ENCODE peak calls at places on chromosomes 1 and 21, in four cellular contexts. R is choroid plexus epithelial cell, L is sigmoid colon, S is AG04450. T is an unnamed sample.
A peak's percentile ranks its signal among the peaks of the same experiment; 100 is the strongest.

GRCh38 chr1:109796484-109797305 is 33.0 kb upstream of the EPS8L3 start:
- DNase-seq in S (no peak), L (no peak), R (peak; percentile 77), T (peak; percentile 2)

GRCh38 chr1:76250317-76250716 is 175.8 kb downstream of the ST6GALNAC3 start:
- DNase-seq in S (no peak), R (no peak), L (no peak), T (no peak)

GRCh38 chr21:35222541-35222941 is 173.4 kb upstream of the RUNX1 start:
- DNase-seq in S (no peak), R (peak; percentile 51), L (no peak), T (no peak)

GRCh38 chr1:209674957-209675566 is at the start of gene G0S2:
- DNase-seq in R (peak; percentile 50), S (no peak), L (peak; percentile 88), T (no peak)

GRCh38 chr1:241270016-241270415 is 87.0 kb downstream of the RGS7 start:
- DNase-seq in S (no peak), R (no peak), L (no peak), T (no peak)

GRCh38 chr1:3775498-3776230 is 3.1 kb downstream of the SMIM1 start:
- DNase-seq in L (no peak), S (peak; percentile 20), R (peak; percentile 75), T (no peak)

GRCh38 chr1:182404764-182405163 is 4.3 kb upstream of the TEDDM1 start:
- DNase-seq in S (no peak), R (no peak), L (no peak), T (no peak)

GRCh38 chr1:93585059-93585966 is 96.3 kb downstream of the BCAR3 start:
- DNase-seq in S (no peak), L (peak; percentile 73), R (peak; percentile 61), T (no peak)

GRCh38 chr1:116373451-116374339 is 651 bp downstream of the ATP1A1 start:
- DNase-seq in S (no peak), R (peak; percentile 46), L (peak; percentile 88), T (peak; percentile 72)

GRCh38 chr1:35622510-35623171 is 18.7 kb downstream of the PSMB2 start:
- DNase-seq in L (no peak), S (no peak), R (no peak), T (no peak)
- TF ChIP-seq CTCF in L (no peak), S (no peak), R (no peak), T (no peak)

GRCh38 chr1:156282479-156283222 is at the start of gene SMG5:
- DNase-seq in L (peak; percentile 99), R (peak; percentile 99), S (peak; percentile 97), T (peak; percentile 97)

GRCh38 chr1:156282143-156282478 is 514 bp downstream of the SMG5 start:
- DNase-seq in L (no peak), S (no peak), R (no peak), T (no peak)

GRCh38 chr1:156284112-156284511 is at the start of gene TMEM79:
- DNase-seq in R (no peak), S (no peak), L (no peak), T (peak; percentile 41)

GRCh38 chr1:156279837-156280236 is 2.8 kb downstream of the SMG5 start:
- DNase-seq in R (no peak), L (no peak), S (no peak), T (no peak)

DNA sequence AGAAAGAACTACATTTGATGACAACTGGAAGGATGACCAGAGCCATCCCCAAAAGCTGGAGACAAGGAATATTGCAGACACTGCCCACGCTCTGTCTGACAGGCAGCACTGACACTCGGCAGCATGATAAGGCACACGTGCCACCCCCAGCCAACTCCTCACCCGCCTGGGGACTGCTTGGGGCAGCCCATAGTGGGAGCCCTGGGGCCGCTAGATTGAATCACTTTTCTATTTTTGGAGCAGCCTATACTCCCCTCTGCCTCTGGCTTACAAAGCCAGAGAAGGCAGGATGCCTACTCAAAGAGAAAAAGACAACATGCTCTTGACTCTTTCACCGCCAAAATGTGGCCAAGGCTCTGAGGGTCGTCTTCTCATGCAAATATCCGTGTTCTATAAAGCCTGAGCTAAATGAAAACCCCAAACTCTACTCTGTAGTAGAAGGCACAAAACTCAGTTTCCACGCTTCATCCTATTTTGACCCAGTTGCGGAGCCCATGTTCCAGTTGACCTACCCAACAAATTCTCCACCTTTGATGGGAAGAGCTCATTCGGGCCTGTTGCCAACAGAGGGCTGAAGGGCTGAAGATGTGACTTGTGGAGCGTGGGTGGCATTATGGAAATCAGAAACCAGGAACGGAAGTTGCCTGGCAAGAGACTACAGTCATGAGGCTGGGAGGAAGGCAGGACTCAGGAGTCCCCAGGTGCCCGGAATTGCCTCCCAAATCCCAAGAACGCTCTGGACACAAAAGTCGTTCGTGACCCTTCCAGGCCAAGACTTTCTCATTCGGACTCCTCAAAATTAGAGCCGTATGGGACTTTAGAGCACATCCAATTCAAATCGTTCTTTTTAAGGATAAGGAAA is 1.1 kb downstream of the SMG5 start:
- DNase-seq in R (peak; percentile 58), L (no peak), S (no peak), T (peak; percentile 51)
- TF ChIP-seq CTCF in R (peak; percentile 33), L (no peak), S (no peak), T (peak; percentile 51)

GRCh38 chr1:229884765-229885164 is 182.3 kb upstream of the GALNT2 start:
- DNase-seq in L (no peak), S (no peak), R (no peak), T (no peak)
- TF ChIP-seq CTCF in L (no peak), S (no peak), R (no peak), T (peak; percentile 18)

DNA sequence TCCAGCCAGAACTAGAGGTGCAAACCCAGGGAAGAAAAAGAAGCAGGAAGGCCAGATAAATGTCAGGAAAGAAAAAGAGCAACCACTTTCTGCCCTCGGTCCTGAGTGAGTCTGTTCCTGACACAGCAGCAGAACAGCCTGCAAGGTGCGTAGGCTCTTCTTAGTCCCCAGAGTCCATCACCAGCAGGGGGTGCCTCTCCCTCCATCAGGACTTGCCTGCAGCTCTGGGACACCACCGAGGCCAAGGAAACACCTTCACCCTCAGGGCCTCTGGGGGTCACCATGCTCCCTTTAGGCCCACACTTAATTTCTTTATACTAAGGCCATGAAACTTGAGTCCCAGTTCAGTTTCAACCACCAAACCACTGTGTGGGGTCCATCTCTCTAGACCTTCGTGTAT is 43.7 kb upstream of the NFASC start:
- DNase-seq in S (no peak), L (no peak), R (no peak), T (no peak)
- TF ChIP-seq CTCF in S (no peak), L (no peak), R (no peak), T (no peak)

GRCh38 chr1:46535063-46535462 is 16.4 kb downstream of the KNCN start:
- DNase-seq in S (no peak), L (no peak), R (no peak), T (no peak)
- TF ChIP-seq CTCF in S (peak; percentile 39), L (no peak), R (peak; percentile 39), T (peak; percentile 58)

T was measured in chondrocyte.